ENCODE peak calls at places on chromosome X, in five cellular contexts. K is tibial nerve, U is HEK293T, W is NCI-H748 treated with DMSO at 0.1 percent for 48 hours, Y is OCI-LY7. D is an unnamed sample.

GRCh38 chrX:30241724-30242415 is at the start of gene MAGEB4:
- DNase-seq in K (no peak), U (no peak), W (no peak), Y (no peak), D (no peak)

GRCh38 chrX:45697591-45697990 is 496.9 kb upstream of the DIPK2B start:
- DNase-seq in K (no peak), U (no peak), W (no peak), Y (no peak), D (no peak)

GRCh38 chrX:98405376-98405775 is 1521.7 kb downstream of the RPA4 start:
- DNase-seq in K (no peak), U (no peak), W (no peak), Y (no peak), D (no peak)

GRCh38 chrX:5474282-5474681 is 754.4 kb downstream of the NLGN4X start:
- DNase-seq in K (no peak), U (no peak), W (no peak), Y (no peak), D (no peak)

GRCh38 chrX:155985208-155985607 is 12.3 kb upstream of the IL9R start:
- DNase-seq in K (no peak), U (no peak), W (no peak), Y (no peak), D (no peak)

GRCh38 chrX:39814391-39814790 is 283.4 kb downstream of the BCOR start:
- DNase-seq in K (no peak), U (peak), W (peak), Y (peak), D (no peak)

GRCh38 chrX:151984328-151984727 is 9.9 kb upstream of the GABRE start:
- DNase-seq in K (no peak), U (no peak), W (no peak), Y (no peak), D (no peak)

GRCh38 chrX:131675596-131676194 is 131.8 kb downstream of the OR13H1 start:
- DNase-seq in K (no peak), U (peak), W (peak), Y (peak), D (no peak)

GRCh38 chrX:140572724-140573123 is 67.9 kb upstream of the SOX3 start:
- DNase-seq in K (no peak), U (peak), W (no peak), Y (peak), D (no peak)

GRCh38 chrX:41558531-41558930 is 111.4 kb downstream of the NYX start:
- DNase-seq in K (no peak), U (peak), W (no peak), Y (peak), D (no peak)

GRCh38 chrX:137052641-137053235 is 18.9 kb upstream of the GPR101 start:
- DNase-seq in K (no peak), U (no peak), W (peak), Y (no peak), D (no peak)

GRCh38 chrX:37383313-37383712 is 34.1 kb downstream of the PRRG1 start:
- DNase-seq in K (no peak), U (no peak), W (no peak), Y (no peak), D (no peak)

GRCh38 chrX:133668225-133668931 is 253.1 kb upstream of the GPC4 start:
- DNase-seq in K (no peak), U (no peak), W (no peak), Y (no peak), D (no peak)

GRCh38 chrX:112670964-112671363 is 8.8 kb downstream of the LHFPL1 start:
- DNase-seq in K (no peak), U (no peak), W (no peak), Y (no peak), D (no peak)

GRCh38 chrX:72365126-72365525 is 59.4 kb upstream of the CITED1 start:
- DNase-seq in K (no peak), U (no peak), W (no peak), Y (no peak), D (no peak)

GRCh38 chrX:345020-345925 is 26.7 kb upstream of the GTPBP6 start:
- DNase-seq in K (no peak), U (no peak), W (no peak), Y (no peak), D (no peak)

GRCh38 chrX:154010330-154011087 is 9.2 kb downstream of the IRAK1 start:
- DNase-seq in K (no peak), U (no peak), W (no peak), Y (no peak), D (no peak)

GRCh38 chrX:109485470-109486340 is 3.8 kb upstream of the GUCY2F start:
- DNase-seq in K (peak), U (peak), W (peak), Y (peak), D (peak)

GRCh38 chrX:119479845-119480244 is 11.6 kb downstream of the SLC25A5 start:
- DNase-seq in K (no peak), U (no peak), W (no peak), Y (no peak), D (no peak)

GRCh38 chrX:16754019-16754418 is 32.2 kb upstream of the TXLNG start:
- DNase-seq in K (no peak), U (no peak), W (no peak), Y (no peak), D (no peak)

GRCh38 chrX:71214152-71214551 is 8.9 kb upstream of the GJB1 start:
- DNase-seq in K (no peak), U (no peak), W (no peak), Y (no peak), D (no peak)

GRCh38 chrX:46577116-46578005 is 3.8 kb downstream of the CHST7 start:
- DNase-seq in K (no peak), U (no peak), W (no peak), Y (no peak), D (no peak)